ENCODE peak calls at places on chromosomes 5 and 9, in seven cellular contexts. One of them, this sample, is unnamed.

GRCh38 chr5:1642221-1642620 is 118.5 kb upstream of the LPCAT1 start:
- DNase-seq in transverse colon: no peak
- DNase-seq in GM23248: no peak
- DNase-seq in heart left ventricle: peak
- DNase-seq in psoas muscle: peak
- DNase-seq in tibial artery: peak
- DNase-seq in endodermal cell: peak
- DNase-seq in this sample: no peak

GRCh38 chr9:123424131-123424530 is 68.1 kb downstream of the CRB2 start:
- DNase-seq in transverse colon: no peak
- DNase-seq in GM23248: no peak
- DNase-seq in heart left ventricle: no peak
- DNase-seq in psoas muscle: peak
- DNase-seq in tibial artery: peak
- DNase-seq in endodermal cell: peak
- DNase-seq in this sample: no peak

GRCh38 chr9:98360176-98360708 is 104.8 kb upstream of the TBC1D2 start:
- DNase-seq in transverse colon: no peak
- DNase-seq in GM23248: no peak
- DNase-seq in heart left ventricle: no peak
- DNase-seq in psoas muscle: no peak
- DNase-seq in tibial artery: no peak
- DNase-seq in endodermal cell: no peak
- DNase-seq in this sample: no peak

GRCh38 chr9:110217656-110218099 is 9.7 kb upstream of the C9orf152 start:
- DNase-seq in transverse colon: no peak
- DNase-seq in GM23248: peak
- DNase-seq in heart left ventricle: no peak
- DNase-seq in psoas muscle: no peak
- DNase-seq in tibial artery: no peak
- DNase-seq in endodermal cell: no peak
- DNase-seq in this sample: peak

GRCh38 chr5:158748535-158748934 is 351.2 kb downstream of the EBF1 start:
- DNase-seq in transverse colon: no peak
- DNase-seq in GM23248: no peak
- DNase-seq in heart left ventricle: no peak
- DNase-seq in psoas muscle: no peak
- DNase-seq in tibial artery: no peak
- DNase-seq in endodermal cell: no peak
- DNase-seq in this sample: no peak

GRCh38 chr5:43113546-43113945 is 7.2 kb upstream of the ZNF131 start:
- DNase-seq in transverse colon: no peak
- DNase-seq in GM23248: no peak
- DNase-seq in heart left ventricle: no peak
- DNase-seq in psoas muscle: no peak
- DNase-seq in tibial artery: no peak
- DNase-seq in endodermal cell: no peak
- DNase-seq in this sample: no peak

GRCh38 chr9:87599901-87600610 is 102.4 kb downstream of the DAPK1 start:
- DNase-seq in transverse colon: no peak
- DNase-seq in GM23248: peak
- DNase-seq in heart left ventricle: no peak
- DNase-seq in psoas muscle: no peak
- DNase-seq in tibial artery: no peak
- DNase-seq in endodermal cell: no peak
- DNase-seq in this sample: no peak

GRCh38 chr5:125120012-125120411 is 373.6 kb upstream of the ZNF608 start:
- DNase-seq in transverse colon: no peak
- DNase-seq in GM23248: no peak
- DNase-seq in heart left ventricle: no peak
- DNase-seq in psoas muscle: no peak
- DNase-seq in tibial artery: no peak
- DNase-seq in endodermal cell: no peak
- DNase-seq in this sample: no peak

GRCh38 chr5:73938280-73938937 is 312.4 kb downstream of the ARHGEF28 start:
- DNase-seq in transverse colon: no peak
- DNase-seq in GM23248: peak
- DNase-seq in heart left ventricle: no peak
- DNase-seq in psoas muscle: no peak
- DNase-seq in tibial artery: no peak
- DNase-seq in endodermal cell: no peak
- DNase-seq in this sample: no peak

GRCh38 chr9:13430717-13431116 is 151.2 kb upstream of the MPDZ start:
- DNase-seq in transverse colon: no peak
- DNase-seq in GM23248: no peak
- DNase-seq in heart left ventricle: no peak
- DNase-seq in psoas muscle: no peak
- DNase-seq in tibial artery: no peak
- DNase-seq in endodermal cell: no peak
- DNase-seq in this sample: no peak

GRCh38 chr5:149141224-149141956 is at the start of gene ABLIM3:
- DNase-seq in transverse colon: peak
- DNase-seq in GM23248: peak
- DNase-seq in heart left ventricle: peak
- DNase-seq in psoas muscle: peak
- DNase-seq in tibial artery: peak
- DNase-seq in endodermal cell: peak
- DNase-seq in this sample: peak

GRCh38 chr5:54743581-54743980 is 226.0 kb downstream of the SNX18 start:
- DNase-seq in transverse colon: no peak
- DNase-seq in GM23248: no peak
- DNase-seq in heart left ventricle: no peak
- DNase-seq in psoas muscle: no peak
- DNase-seq in tibial artery: no peak
- DNase-seq in endodermal cell: no peak
- DNase-seq in this sample: no peak

GRCh38 chr9:85949591-85950335 is 8.8 kb downstream of the NAA35 start:
- DNase-seq in transverse colon: no peak
- DNase-seq in GM23248: peak
- DNase-seq in heart left ventricle: no peak
- DNase-seq in psoas muscle: no peak
- DNase-seq in tibial artery: no peak
- DNase-seq in endodermal cell: no peak
- DNase-seq in this sample: no peak

GRCh38 chr9:13915591-13916301 is 398.2 kb downstream of the NFIB start:
- DNase-seq in transverse colon: no peak
- DNase-seq in GM23248: peak
- DNase-seq in heart left ventricle: no peak
- DNase-seq in psoas muscle: no peak
- DNase-seq in tibial artery: no peak
- DNase-seq in endodermal cell: no peak
- DNase-seq in this sample: no peak

GRCh38 chr5:65395526-65396155 is 86.1 kb downstream of the ADAMTS6 start:
- DNase-seq in transverse colon: no peak
- DNase-seq in GM23248: peak
- DNase-seq in heart left ventricle: no peak
- DNase-seq in psoas muscle: no peak
- DNase-seq in tibial artery: no peak
- DNase-seq in endodermal cell: no peak
- DNase-seq in this sample: no peak

GRCh38 chr9:127611796-127612790 is at the start of gene STXBP1:
- DNase-seq in transverse colon: peak
- DNase-seq in GM23248: peak
- DNase-seq in heart left ventricle: peak
- DNase-seq in psoas muscle: peak
- DNase-seq in tibial artery: peak
- DNase-seq in endodermal cell: peak
- DNase-seq in this sample: peak

GRCh38 chr5:84274585-84275468 is 109.9 kb downstream of the EDIL3 start:
- DNase-seq in transverse colon: peak
- DNase-seq in GM23248: peak
- DNase-seq in heart left ventricle: no peak
- DNase-seq in psoas muscle: no peak
- DNase-seq in tibial artery: no peak
- DNase-seq in endodermal cell: peak
- DNase-seq in this sample: no peak

GRCh38 chr5:12704955-12705354 is 800.7 kb upstream of the CTNND2 start:
- DNase-seq in transverse colon: no peak
- DNase-seq in GM23248: peak
- DNase-seq in heart left ventricle: no peak
- DNase-seq in psoas muscle: no peak
- DNase-seq in tibial artery: no peak
- DNase-seq in endodermal cell: no peak
- DNase-seq in this sample: no peak

GRCh38 chr9:5502553-5502952 is 7.8 kb upstream of the PDCD1LG2 start:
- DNase-seq in transverse colon: no peak
- DNase-seq in GM23248: no peak
- DNase-seq in heart left ventricle: no peak
- DNase-seq in psoas muscle: no peak
- DNase-seq in tibial artery: no peak
- DNase-seq in endodermal cell: no peak
- DNase-seq in this sample: no peak

GRCh38 chr9:5499157-5499556 is 11.2 kb upstream of the PDCD1LG2 start:
- DNase-seq in transverse colon: no peak
- DNase-seq in GM23248: no peak
- DNase-seq in heart left ventricle: no peak
- DNase-seq in psoas muscle: no peak
- DNase-seq in tibial artery: no peak
- DNase-seq in endodermal cell: no peak
- DNase-seq in this sample: no peak

GRCh38 chr9:5499889-5500398 is 10.4 kb upstream of the PDCD1LG2 start:
- DNase-seq in transverse colon: no peak
- DNase-seq in GM23248: peak
- DNase-seq in heart left ventricle: no peak
- DNase-seq in psoas muscle: no peak
- DNase-seq in tibial artery: no peak
- DNase-seq in endodermal cell: no peak
- DNase-seq in this sample: no peak

DNA sequence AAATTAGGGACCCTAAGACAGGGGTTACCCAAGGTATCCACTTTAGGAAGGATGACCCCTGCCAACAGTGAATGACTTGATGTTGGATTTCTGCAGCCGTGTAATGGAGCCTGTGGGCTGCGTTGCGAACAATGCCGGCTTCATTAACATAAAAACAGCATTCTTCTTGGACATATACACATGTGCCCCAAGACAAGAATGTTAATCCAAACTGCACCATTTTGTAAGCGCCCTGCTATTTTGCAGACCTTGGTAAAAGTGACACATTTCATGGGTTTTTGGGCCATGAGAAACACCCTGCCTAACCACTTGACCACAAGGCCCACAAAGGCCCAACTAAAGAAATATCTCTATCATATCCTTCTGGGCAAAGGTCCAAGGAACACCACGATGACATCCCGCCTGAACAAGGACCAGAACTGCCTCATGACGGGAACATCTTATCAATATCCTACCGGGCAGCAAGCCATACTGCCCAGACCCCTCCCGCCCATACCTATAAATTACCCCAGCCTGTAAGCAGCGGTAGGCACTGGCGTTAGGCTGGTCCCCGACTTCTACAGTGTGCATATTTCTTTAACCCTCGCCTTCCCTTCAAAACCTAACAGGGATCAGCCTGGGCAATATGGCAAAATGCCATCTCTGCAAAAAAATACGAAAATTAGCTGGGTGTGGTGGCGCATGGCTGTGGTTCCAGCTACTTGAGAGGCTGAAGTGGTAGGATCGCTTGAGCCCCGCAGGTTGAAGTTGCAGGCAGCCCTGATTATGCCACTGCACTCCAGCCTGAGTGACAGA is 9.7 kb upstream of the PDCD1LG2 start:
- DNase-seq in transverse colon: no peak
- DNase-seq in GM23248: no peak
- DNase-seq in heart left ventricle: peak
- DNase-seq in psoas muscle: no peak
- DNase-seq in tibial artery: no peak
- DNase-seq in endodermal cell: no peak
- DNase-seq in this sample: no peak
- H3K27ac ChIP-seq in transverse colon: no peak
- H3K27ac ChIP-seq in GM23248: no peak
- H3K27ac ChIP-seq in heart left ventricle: peak
- H3K27ac ChIP-seq in psoas muscle: peak
- H3K27ac ChIP-seq in tibial artery: no peak
- H3K27ac ChIP-seq in endodermal cell: no peak
- H3K27ac ChIP-seq in this sample: no peak

GRCh38 chr5:180399931-180400330 is 46.8 kb upstream of the GFPT2 start:
- DNase-seq in transverse colon: no peak
- DNase-seq in GM23248: no peak
- DNase-seq in heart left ventricle: no peak
- DNase-seq in psoas muscle: no peak
- DNase-seq in tibial artery: peak
- DNase-seq in endodermal cell: no peak
- DNase-seq in this sample: no peak
- H3K4me3 ChIP-seq in transverse colon: no peak
- H3K4me3 ChIP-seq in GM23248: no peak
- H3K4me3 ChIP-seq in heart left ventricle: no peak
- H3K4me3 ChIP-seq in psoas muscle: no peak
- H3K4me3 ChIP-seq in tibial artery: no peak
- H3K4me3 ChIP-seq in endodermal cell: no peak
- H3K4me3 ChIP-seq in this sample: no peak

GRCh38 chr9:76700916-76701315 is 63.3 kb upstream of the PCA3 start:
- DNase-seq in transverse colon: no peak
- DNase-seq in GM23248: no peak
- DNase-seq in heart left ventricle: no peak
- DNase-seq in psoas muscle: no peak
- DNase-seq in tibial artery: no peak
- DNase-seq in endodermal cell: no peak
- DNase-seq in this sample: no peak

GRCh38 chr9:76703270-76703669 is 61.0 kb upstream of the PCA3 start:
- DNase-seq in transverse colon: no peak
- DNase-seq in GM23248: no peak
- DNase-seq in heart left ventricle: no peak
- DNase-seq in psoas muscle: no peak
- DNase-seq in tibial artery: no peak
- DNase-seq in endodermal cell: no peak
- DNase-seq in this sample: no peak

GRCh38 chr9:76699966-76700365 is 64.3 kb upstream of the PCA3 start:
- DNase-seq in transverse colon: no peak
- DNase-seq in GM23248: peak
- DNase-seq in heart left ventricle: no peak
- DNase-seq in psoas muscle: no peak
- DNase-seq in tibial artery: no peak
- DNase-seq in endodermal cell: no peak
- DNase-seq in this sample: no peak

GRCh38 chr9:76704601-76705204 is 59.5 kb upstream of the PCA3 start:
- DNase-seq in transverse colon: no peak
- DNase-seq in GM23248: peak
- DNase-seq in heart left ventricle: no peak
- DNase-seq in psoas muscle: no peak
- DNase-seq in tibial artery: no peak
- DNase-seq in endodermal cell: peak
- DNase-seq in this sample: peak

GRCh38 chr9:76701441-76702031 is 62.7 kb upstream of the PCA3 start:
- DNase-seq in transverse colon: no peak
- DNase-seq in GM23248: peak
- DNase-seq in heart left ventricle: no peak
- DNase-seq in psoas muscle: no peak
- DNase-seq in tibial artery: no peak
- DNase-seq in endodermal cell: no peak
- DNase-seq in this sample: no peak
- H3K27ac ChIP-seq in transverse colon: no peak
- H3K27ac ChIP-seq in GM23248: peak
- H3K27ac ChIP-seq in heart left ventricle: no peak
- H3K27ac ChIP-seq in psoas muscle: no peak
- H3K27ac ChIP-seq in tibial artery: no peak
- H3K27ac ChIP-seq in endodermal cell: peak
- H3K27ac ChIP-seq in this sample: no peak

GRCh38 chr5:23507278-23507685 is at the start of gene PRDM9:
- DNase-seq in transverse colon: peak
- DNase-seq in GM23248: peak
- DNase-seq in heart left ventricle: peak
- DNase-seq in psoas muscle: peak
- DNase-seq in tibial artery: no peak
- DNase-seq in endodermal cell: peak
- DNase-seq in this sample: no peak
- H3K4me3 ChIP-seq in transverse colon: no peak
- H3K4me3 ChIP-seq in GM23248: peak
- H3K4me3 ChIP-seq in heart left ventricle: peak
- H3K4me3 ChIP-seq in psoas muscle: peak
- H3K4me3 ChIP-seq in tibial artery: peak
- H3K4me3 ChIP-seq in endodermal cell: no peak
- H3K4me3 ChIP-seq in this sample: no peak